ENCODE peak calls at places on chromosome 7, in nine cellular contexts. R is PC-3, B is OCI-LY7, F is neural progenitor cell, Q is HCT116, I is MM.1S, A is GM23248, J is hepatocyte, P is SK-N-SH. K is an unnamed sample. For H3K4me1, the result is how much of the 10 kb centered on the place peaks cover.

GRCh38 chr7:32047075-32047474 is 23.1 kb downstream of the PDE1C start:
- DNase-seq in R (peak), B (no peak), F (no peak), Q (no peak), I (no peak), A (no peak), J (no peak), P (no peak), K (no peak)

GRCh38 chr7:134547738-134548054 is 1.2 kb upstream of the AKR1B15 start:
- DNase-seq in R (peak), B (no peak), F (peak), Q (no peak), I (peak), A (peak), J (peak), P (no peak), K (no peak)

GRCh38 chr7:29921404-29922010 is 68.1 kb downstream of the SCRN1 start:
- DNase-seq in R (peak), B (peak), F (peak), Q (peak), I (peak), A (peak), J (peak), P (peak), K (peak)

GRCh38 chr7:31488562-31489203 is 25.2 kb upstream of the ITPRID1 start:
- DNase-seq in R (peak), B (peak), F (peak), Q (peak), I (peak), A (peak), J (peak), P (peak), K (peak)

GRCh38 chr7:106858618-106859532 is 6.2 kb upstream of the PIK3CG start:
- DNase-seq in R (no peak), B (no peak), F (no peak), Q (no peak), I (no peak), A (no peak), J (peak), P (peak), K (no peak)

GRCh38 chr7:18290223-18290622 is 205.3 kb upstream of the HDAC9 start:
- DNase-seq in R (no peak), B (no peak), F (no peak), Q (no peak), I (no peak), A (no peak), J (no peak), P (no peak), K (no peak)

GRCh38 chr7:2120251-2120660 is 112.5 kb downstream of the MAD1L1 start:
- DNase-seq in R (no peak), B (no peak), F (no peak), Q (no peak), I (no peak), A (no peak), J (no peak), P (no peak), K (no peak)

GRCh38 chr7:18036783-18037182 is 9.1 kb upstream of the PRPS1L1 start:
- DNase-seq in R (no peak), B (no peak), F (no peak), Q (no peak), I (no peak), A (no peak), J (no peak), P (no peak), K (no peak)

GRCh38 chr7:38951213-38951612 is 26.5 kb upstream of the POU6F2 start:
- DNase-seq in R (no peak), B (no peak), F (peak), Q (no peak), I (no peak), A (no peak), J (no peak), P (no peak), K (no peak)

GRCh38 chr7:24604640-24605039 is 31.4 kb downstream of the PALS2 start:
- DNase-seq in R (no peak), B (no peak), F (no peak), Q (no peak), I (no peak), A (no peak), J (no peak), P (no peak), K (peak)

GRCh38 chr7:139720705-139721231 is 57.0 kb downstream of the HIPK2 start:
- DNase-seq in R (peak), B (no peak), F (no peak), Q (no peak), I (no peak), A (peak), J (no peak), P (no peak), K (no peak)

GRCh38 chr7:134070673-134071072 is 56.5 kb upstream of the LRGUK start:
- DNase-seq in R (no peak), B (no peak), F (no peak), Q (no peak), I (no peak), A (no peak), J (no peak), P (no peak), K (no peak)

GRCh38 chr7:131688738-131689661 is 132.6 kb upstream of the PODXL start:
- DNase-seq in R (peak), B (peak), F (peak), Q (peak), I (peak), A (peak), J (peak), P (peak), K (peak)

GRCh38 chr7:107971613-107972012 is 31.3 kb downstream of the LAMB1 start:
- DNase-seq in R (no peak), B (no peak), F (no peak), Q (no peak), I (no peak), A (peak), J (no peak), P (no peak), K (no peak)

GRCh38 chr7:140643416-140643815 is 2.8 kb upstream of the DENND2A start:
- DNase-seq in R (no peak), B (no peak), F (no peak), Q (no peak), I (no peak), A (no peak), J (no peak), P (no peak), K (no peak)

GRCh38 chr7:124497209-124497608 is 268.4 kb downstream of the GPR37 start:
- DNase-seq in R (no peak), B (no peak), F (no peak), Q (no peak), I (no peak), A (no peak), J (no peak), P (no peak), K (no peak)

GRCh38 chr7:38070718-38071117 is 107.3 kb upstream of the STARD3NL start:
- DNase-seq in R (peak), B (no peak), F (peak), Q (peak), I (no peak), A (peak), J (peak), P (peak), K (peak)

GRCh38 chr7:46671108-46671769 is 750.2 kb upstream of the IGFBP3 start:
- DNase-seq in R (no peak), B (no peak), F (no peak), Q (no peak), I (no peak), A (no peak), J (no peak), P (no peak), K (peak)

GRCh38 chr7:75986147-75986781 is 8.1 kb downstream of the TMEM120A start:
- DNase-seq in R (no peak), B (no peak), F (no peak), Q (no peak), I (no peak), A (no peak), J (peak), P (peak), K (no peak)

GRCh38 chr7:21367081-21367480 is 60.8 kb upstream of the SP4 start:
- DNase-seq in R (peak), B (no peak), F (no peak), Q (no peak), I (no peak), A (no peak), J (peak), P (no peak), K (no peak)

GRCh38 chr7:22861576-22861975 is 38.9 kb upstream of the TOMM7 start:
- DNase-seq in R (no peak), B (no peak), F (no peak), Q (no peak), I (no peak), A (no peak), J (no peak), P (no peak), K (no peak)

GRCh38 chr7:46930336-46930735 is 651.6 kb downstream of the TNS3 start:
- DNase-seq in R (peak), B (no peak), F (no peak), Q (no peak), I (no peak), A (peak), J (peak), P (no peak), K (no peak)

GRCh38 chr7:23055582-23056178 is 41.8 kb upstream of the HYCC1 start:
- DNase-seq in R (peak), B (peak), F (peak), Q (peak), I (peak), A (peak), J (peak), P (peak), K (peak)

GRCh38 chr7:45187946-45188411 is 30.4 kb downstream of the RAMP3 start:
- DNase-seq in R (no peak), B (no peak), F (no peak), Q (no peak), I (no peak), A (no peak), J (no peak), P (no peak), K (no peak)

GRCh38 chr7:45187089-45187945 is 29.7 kb downstream of the RAMP3 start:
- DNase-seq in R (no peak), B (no peak), F (no peak), Q (no peak), I (no peak), A (no peak), J (no peak), P (no peak), K (no peak)

GRCh38 chr7:45190406-45191165 is 33.0 kb downstream of the RAMP3 start:
- DNase-seq in R (no peak), B (no peak), F (no peak), Q (no peak), I (no peak), A (no peak), J (no peak), P (no peak), K (no peak)

GRCh38 chr7:45189151-45189970 is 31.8 kb downstream of the RAMP3 start:
- DNase-seq in R (no peak), B (no peak), F (no peak), Q (no peak), I (no peak), A (no peak), J (no peak), P (no peak), K (no peak)

DNA sequence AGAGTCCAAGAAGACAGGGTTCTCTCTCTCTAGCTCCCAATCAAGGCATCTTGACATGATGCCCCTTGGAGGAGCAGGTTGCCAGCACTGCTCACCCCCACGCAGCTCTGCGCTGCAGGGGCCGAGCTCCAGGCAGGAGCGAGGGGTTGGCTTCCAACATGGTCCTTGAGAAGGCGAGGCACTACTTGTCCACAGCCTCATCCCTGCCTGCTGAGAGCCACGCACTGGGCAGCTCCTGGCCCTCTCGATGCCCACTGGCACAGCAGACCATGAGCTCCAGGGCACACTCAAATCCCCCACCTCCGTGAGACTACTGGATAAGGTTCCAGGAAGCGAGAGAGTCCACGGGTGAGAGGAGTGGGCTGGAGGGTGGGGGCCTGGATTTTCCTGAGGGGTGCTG is 31.1 kb downstream of the RAMP3 start:
- DNase-seq in R (no peak), B (no peak), F (no peak), Q (no peak), I (no peak), A (no peak), J (no peak), P (no peak), K (no peak)
- H3K4me3 ChIP-seq in R (no peak), B (no peak), F (no peak), Q (no peak), I (no peak), A (no peak), J (no peak), P (no peak), K (no peak)

GRCh38 chr7:104956753-104957450 is 57.1 kb upstream of the KMT2E start:
- DNase-seq in R (peak), B (no peak), F (no peak), Q (no peak), I (peak), A (peak), J (no peak), P (no peak), K (no peak)
- H3K4me1 ChIP-seq in R (under half), B (under half), F (under half), Q (under half), I (half or more), A (under half), J (under half), P (under half), K (under half)

GRCh38 chr7:130356760-130357611 is 12.4 kb downstream of the CPA5 start:
- DNase-seq in R (peak), B (no peak), F (no peak), Q (peak), I (no peak), A (peak), J (peak), P (peak), K (no peak)
- TF ChIP-seq EZH2phosphoT487 in R (no peak), B (no peak), F (no peak), Q (no peak), I (no peak), A (no peak), J (no peak), P (no peak), K (no peak)

GRCh38 chr7:50274361-50274760 is 30.2 kb upstream of the IKZF1 start:
- DNase-seq in R (no peak), B (no peak), F (no peak), Q (no peak), I (no peak), A (no peak), J (no peak), P (no peak), K (no peak)

GRCh38 chr7:50275430-50275829 is 29.1 kb upstream of the IKZF1 start:
- DNase-seq in R (no peak), B (no peak), F (no peak), Q (no peak), I (no peak), A (no peak), J (no peak), P (no peak), K (no peak)

GRCh38 chr7:50273870-50274269 is 30.6 kb upstream of the IKZF1 start:
- DNase-seq in R (no peak), B (no peak), F (no peak), Q (no peak), I (no peak), A (no peak), J (no peak), P (no peak), K (no peak)

GRCh38 chr7:50272808-50273207 is 31.7 kb upstream of the IKZF1 start:
- DNase-seq in R (no peak), B (no peak), F (no peak), Q (no peak), I (no peak), A (no peak), J (no peak), P (no peak), K (no peak)

DNA sequence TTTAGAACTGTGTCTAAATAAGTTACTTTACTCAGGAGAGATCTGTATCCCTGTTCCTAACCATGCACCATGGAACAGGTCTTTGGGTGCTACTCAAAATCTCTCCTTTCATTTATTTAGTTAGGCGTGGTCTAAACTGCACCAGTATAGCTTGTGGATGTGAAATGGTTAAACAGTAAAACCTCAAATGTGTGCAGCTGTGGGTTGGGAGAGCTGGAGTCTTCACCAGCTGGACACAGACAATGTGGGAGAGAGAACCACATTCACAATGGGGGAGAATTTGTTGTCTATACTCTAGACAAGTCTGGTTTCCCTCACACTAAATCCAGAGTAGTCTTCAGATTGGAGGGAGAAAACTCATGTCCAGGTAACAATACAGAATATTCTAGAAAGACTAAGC is 31.2 kb upstream of the IKZF1 start:
- DNase-seq in R (no peak), B (no peak), F (no peak), Q (no peak), I (no peak), A (no peak), J (no peak), P (no peak), K (no peak)
- H3K4me3 ChIP-seq in R (no peak), B (no peak), F (no peak), Q (no peak), I (no peak), A (no peak), J (no peak), P (no peak), K (no peak)

GRCh38 chr7:114944742-114945625 is 23.1 kb downstream of the MDFIC start:
- DNase-seq in R (no peak), B (no peak), F (peak), Q (no peak), I (no peak), A (peak), J (peak), P (no peak), K (peak)
- H3K4me1 ChIP-seq in R (under half), B (under half), F (under half), Q (under half), I (under half), A (under half), J (under half), P (under half), K (under half)

GRCh38 chr7:92489634-92490033 is 11.9 kb upstream of the ERVW-1 start:
- DNase-seq in R (no peak), B (no peak), F (no peak), Q (no peak), I (no peak), A (no peak), J (no peak), P (no peak), K (no peak)
- TF ChIP-seq EZH2phosphoT487 in R (no peak), B (no peak), F (no peak), Q (no peak), I (no peak), A (no peak), J (no peak), P (no peak), K (no peak)

GRCh38 chr7:44583145-44583544 is 1.1 kb upstream of the TMED4 start:
- DNase-seq in R (no peak), B (no peak), F (no peak), Q (no peak), I (no peak), A (no peak), J (no peak), P (no peak), K (no peak)
- H3K4me3 ChIP-seq in R (peak), B (peak), F (peak), Q (peak), I (peak), A (peak), J (peak), P (peak), K (peak)

GRCh38 chr7:50714851-50715250 is 67.8 kb downstream of the GRB10 start:
- DNase-seq in R (peak), B (no peak), F (no peak), Q (no peak), I (no peak), A (peak), J (no peak), P (no peak), K (no peak)
- H3K4me1 ChIP-seq in R (half or more), B (under half), F (under half), Q (under half), I (under half), A (under half), J (under half), P (under half), K (under half)

GRCh38 chr7:136180984-136181383 is 203.8 kb upstream of the MTPN start:
- DNase-seq in R (no peak), B (no peak), F (no peak), Q (no peak), I (no peak), A (no peak), J (no peak), P (no peak), K (no peak)

GRCh38 chr7:136179154-136179553 is 202.0 kb upstream of the MTPN start:
- DNase-seq in R (no peak), B (no peak), F (no peak), Q (no peak), I (no peak), A (no peak), J (no peak), P (no peak), K (no peak)

GRCh38 chr7:136184719-136185118 is 207.6 kb upstream of the MTPN start:
- DNase-seq in R (no peak), B (no peak), F (no peak), Q (no peak), I (no peak), A (no peak), J (no peak), P (no peak), K (no peak)

GRCh38 chr7:136179829-136180721 is 202.9 kb upstream of the MTPN start:
- DNase-seq in R (no peak), B (no peak), F (peak), Q (no peak), I (no peak), A (no peak), J (no peak), P (peak), K (no peak)

GRCh38 chr7:136183981-136184380 is 206.8 kb upstream of the MTPN start:
- DNase-seq in R (peak), B (no peak), F (peak), Q (no peak), I (no peak), A (peak), J (peak), P (no peak), K (peak)
- TF ChIP-seq EZH2phosphoT487 in R (no peak), B (no peak), F (no peak), Q (no peak), I (no peak), A (no peak), J (no peak), P (no peak), K (no peak)

GRCh38 chr7:66732439-66732838 is 8.1 kb upstream of the RABGEF1 start:
- DNase-seq in R (no peak), B (no peak), F (no peak), Q (no peak), I (no peak), A (no peak), J (no peak), P (no peak), K (no peak)

GRCh38 chr7:66734006-66734405 is 6.5 kb upstream of the RABGEF1 start:
- DNase-seq in R (no peak), B (no peak), F (no peak), Q (no peak), I (no peak), A (no peak), J (no peak), P (no peak), K (no peak)

GRCh38 chr7:66735154-66735553 is 5.4 kb upstream of the RABGEF1 start:
- DNase-seq in R (no peak), B (no peak), F (no peak), Q (no peak), I (no peak), A (no peak), J (no peak), P (no peak), K (no peak)

GRCh38 chr7:66729274-66729673 is 11.3 kb upstream of the RABGEF1 start:
- DNase-seq in R (no peak), B (no peak), F (no peak), Q (no peak), I (no peak), A (no peak), J (no peak), P (no peak), K (no peak)

GRCh38 chr7:66731986-66732385 is 8.5 kb upstream of the RABGEF1 start:
- DNase-seq in R (no peak), B (no peak), F (no peak), Q (no peak), I (no peak), A (no peak), J (no peak), P (peak), K (no peak)
- H3K4me3 ChIP-seq in R (no peak), B (no peak), F (no peak), Q (no peak), I (no peak), A (no peak), J (no peak), P (no peak), K (no peak)

K was measured in GM23338.